ENCODE peak calls at places on chromosomes 11 and 22, in seven cellular contexts. One of them, this sample, is unnamed.

GRCh38 chr11:11076276-11076675 is 218.4 kb upstream of the ZBED5 start:
- DNase-seq in right lobe of liver: no peak
- DNase-seq in lower lobe of right lung: no peak
- DNase-seq in GM12865: no peak
- DNase-seq in OCI-LY7: no peak
- DNase-seq in body of pancreas: no peak
- DNase-seq in IMR-90: no peak
- DNase-seq in this sample: no peak

GRCh38 chr22:19811811-19812771 is 42.6 kb downstream of the GNB1L start:
- DNase-seq in right lobe of liver: peak
- DNase-seq in lower lobe of right lung: peak
- DNase-seq in GM12865: no peak
- DNase-seq in OCI-LY7: no peak
- DNase-seq in body of pancreas: peak
- DNase-seq in IMR-90: no peak
- DNase-seq in this sample: peak

GRCh38 chr22:22587577-22588188 is 28.6 kb upstream of the PRAME start:
- DNase-seq in right lobe of liver: no peak
- DNase-seq in lower lobe of right lung: no peak
- DNase-seq in GM12865: no peak
- DNase-seq in OCI-LY7: no peak
- DNase-seq in body of pancreas: no peak
- DNase-seq in IMR-90: no peak
- DNase-seq in this sample: no peak

GRCh38 chr22:38233427-38233826 is 31.6 kb downstream of the MAFF start:
- DNase-seq in right lobe of liver: no peak
- DNase-seq in lower lobe of right lung: no peak
- DNase-seq in GM12865: no peak
- DNase-seq in OCI-LY7: no peak
- DNase-seq in body of pancreas: no peak
- DNase-seq in IMR-90: peak
- DNase-seq in this sample: no peak

GRCh38 chr22:43923191-43923590 is 414 bp upstream of the PNPLA3 start:
- DNase-seq in right lobe of liver: no peak
- DNase-seq in lower lobe of right lung: no peak
- DNase-seq in GM12865: peak
- DNase-seq in OCI-LY7: no peak
- DNase-seq in body of pancreas: no peak
- DNase-seq in IMR-90: no peak
- DNase-seq in this sample: no peak

GRCh38 chr22:49972163-49973017 is 11.8 kb downstream of the PIM3 start:
- DNase-seq in right lobe of liver: peak
- DNase-seq in lower lobe of right lung: peak
- DNase-seq in GM12865: no peak
- DNase-seq in OCI-LY7: no peak
- DNase-seq in body of pancreas: peak
- DNase-seq in IMR-90: no peak
- DNase-seq in this sample: peak

GRCh38 chr11:6611092-6612007 is 666 bp downstream of the TAF10 start:
- DNase-seq in right lobe of liver: peak
- DNase-seq in lower lobe of right lung: peak
- DNase-seq in GM12865: peak
- DNase-seq in OCI-LY7: peak
- DNase-seq in body of pancreas: peak
- DNase-seq in IMR-90: peak
- DNase-seq in this sample: no peak

GRCh38 chr11:56885182-56885581 is 103.5 kb upstream of the OR5AK2 start:
- DNase-seq in right lobe of liver: no peak
- DNase-seq in lower lobe of right lung: peak
- DNase-seq in GM12865: no peak
- DNase-seq in OCI-LY7: no peak
- DNase-seq in body of pancreas: peak
- DNase-seq in IMR-90: no peak
- DNase-seq in this sample: no peak

GRCh38 chr11:3710485-3711259 is 39.5 kb upstream of the CHRNA10 start:
- DNase-seq in right lobe of liver: no peak
- DNase-seq in lower lobe of right lung: no peak
- DNase-seq in GM12865: no peak
- DNase-seq in OCI-LY7: no peak
- DNase-seq in body of pancreas: no peak
- DNase-seq in IMR-90: peak
- DNase-seq in this sample: no peak

GRCh38 chr11:36041988-36042606 is 98.2 kb downstream of the LDLRAD3 start:
- DNase-seq in right lobe of liver: no peak
- DNase-seq in lower lobe of right lung: no peak
- DNase-seq in GM12865: peak
- DNase-seq in OCI-LY7: no peak
- DNase-seq in body of pancreas: no peak
- DNase-seq in IMR-90: no peak
- DNase-seq in this sample: no peak

GRCh38 chr22:49307071-49307830 is 520.4 kb downstream of the BRD1 start:
- DNase-seq in right lobe of liver: peak
- DNase-seq in lower lobe of right lung: no peak
- DNase-seq in GM12865: no peak
- DNase-seq in OCI-LY7: peak
- DNase-seq in body of pancreas: peak
- DNase-seq in IMR-90: no peak
- DNase-seq in this sample: no peak

GRCh38 chr11:120548682-120549209 is 37.2 kb downstream of the GRIK4 start:
- DNase-seq in right lobe of liver: no peak
- DNase-seq in lower lobe of right lung: no peak
- DNase-seq in GM12865: no peak
- DNase-seq in OCI-LY7: no peak
- DNase-seq in body of pancreas: no peak
- DNase-seq in IMR-90: no peak
- DNase-seq in this sample: no peak

GRCh38 chr22:38490915-38491314 is 15.2 kb downstream of the DDX17 start:
- DNase-seq in right lobe of liver: peak
- DNase-seq in lower lobe of right lung: no peak
- DNase-seq in GM12865: no peak
- DNase-seq in OCI-LY7: no peak
- DNase-seq in body of pancreas: peak
- DNase-seq in IMR-90: peak
- DNase-seq in this sample: no peak

GRCh38 chr22:35434061-35434750 is 34.3 kb downstream of the MCM5 start:
- DNase-seq in right lobe of liver: no peak
- DNase-seq in lower lobe of right lung: no peak
- DNase-seq in GM12865: no peak
- DNase-seq in OCI-LY7: no peak
- DNase-seq in body of pancreas: no peak
- DNase-seq in IMR-90: no peak
- DNase-seq in this sample: no peak

GRCh38 chr11:93735627-93736026 is 5.7 kb downstream of the TAF1D start:
- DNase-seq in right lobe of liver: no peak
- DNase-seq in lower lobe of right lung: no peak
- DNase-seq in GM12865: no peak
- DNase-seq in OCI-LY7: no peak
- DNase-seq in body of pancreas: no peak
- DNase-seq in IMR-90: no peak
- DNase-seq in this sample: no peak

GRCh38 chr11:93734427-93735222 is 6.7 kb downstream of the TAF1D start:
- DNase-seq in right lobe of liver: no peak
- DNase-seq in lower lobe of right lung: no peak
- DNase-seq in GM12865: no peak
- DNase-seq in OCI-LY7: no peak
- DNase-seq in body of pancreas: no peak
- DNase-seq in IMR-90: no peak
- DNase-seq in this sample: no peak

GRCh38 chr11:93736129-93736528 is 5.2 kb downstream of the TAF1D start:
- DNase-seq in right lobe of liver: no peak
- DNase-seq in lower lobe of right lung: no peak
- DNase-seq in GM12865: no peak
- DNase-seq in OCI-LY7: no peak
- DNase-seq in body of pancreas: no peak
- DNase-seq in IMR-90: peak
- DNase-seq in this sample: no peak

GRCh38 chr11:93732237-93732892 is 8.9 kb downstream of the TAF1D start:
- DNase-seq in right lobe of liver: no peak
- DNase-seq in lower lobe of right lung: no peak
- DNase-seq in GM12865: no peak
- DNase-seq in OCI-LY7: no peak
- DNase-seq in body of pancreas: no peak
- DNase-seq in IMR-90: no peak
- DNase-seq in this sample: no peak

GRCh38 chr11:93733474-93733873 is 7.8 kb downstream of the TAF1D start:
- DNase-seq in right lobe of liver: no peak
- DNase-seq in lower lobe of right lung: no peak
- DNase-seq in GM12865: no peak
- DNase-seq in OCI-LY7: no peak
- DNase-seq in body of pancreas: no peak
- DNase-seq in IMR-90: no peak
- DNase-seq in this sample: no peak
- H3K4me3 ChIP-seq in right lobe of liver: no peak
- H3K4me3 ChIP-seq in lower lobe of right lung: no peak
- H3K4me3 ChIP-seq in GM12865: no peak
- H3K4me3 ChIP-seq in OCI-LY7: no peak
- H3K4me3 ChIP-seq in body of pancreas: no peak
- H3K4me3 ChIP-seq in IMR-90: no peak
- H3K4me3 ChIP-seq in this sample: no peak

GRCh38 chr11:111976614-111977140 is 39.5 kb downstream of the DIXDC1 start:
- DNase-seq in right lobe of liver: no peak
- DNase-seq in lower lobe of right lung: peak
- DNase-seq in GM12865: no peak
- DNase-seq in OCI-LY7: no peak
- DNase-seq in body of pancreas: no peak
- DNase-seq in IMR-90: no peak
- DNase-seq in this sample: no peak

GRCh38 chr11:111976119-111976518 is 39.0 kb downstream of the DIXDC1 start:
- DNase-seq in right lobe of liver: no peak
- DNase-seq in lower lobe of right lung: no peak
- DNase-seq in GM12865: no peak
- DNase-seq in OCI-LY7: no peak
- DNase-seq in body of pancreas: no peak
- DNase-seq in IMR-90: no peak
- DNase-seq in this sample: no peak

GRCh38 chr11:111980062-111980461 is 42.9 kb downstream of the DIXDC1 start:
- DNase-seq in right lobe of liver: no peak
- DNase-seq in lower lobe of right lung: no peak
- DNase-seq in GM12865: no peak
- DNase-seq in OCI-LY7: no peak
- DNase-seq in body of pancreas: no peak
- DNase-seq in IMR-90: no peak
- DNase-seq in this sample: no peak

GRCh38 chr11:111977141-111978027 is 40.2 kb downstream of the DIXDC1 start:
- DNase-seq in right lobe of liver: peak
- DNase-seq in lower lobe of right lung: peak
- DNase-seq in GM12865: peak
- DNase-seq in OCI-LY7: no peak
- DNase-seq in body of pancreas: peak
- DNase-seq in IMR-90: no peak
- DNase-seq in this sample: peak

GRCh38 chr11:111978028-111978771 is 41.1 kb downstream of the DIXDC1 start:
- DNase-seq in right lobe of liver: no peak
- DNase-seq in lower lobe of right lung: no peak
- DNase-seq in GM12865: no peak
- DNase-seq in OCI-LY7: no peak
- DNase-seq in body of pancreas: no peak
- DNase-seq in IMR-90: peak
- DNase-seq in this sample: peak
- TF ChIP-seq CTCF in right lobe of liver: no peak
- TF ChIP-seq CTCF in lower lobe of right lung: no peak
- TF ChIP-seq CTCF in GM12865: no peak
- TF ChIP-seq CTCF in OCI-LY7: no peak
- TF ChIP-seq CTCF in body of pancreas: no peak
- TF ChIP-seq CTCF in IMR-90: no peak
- TF ChIP-seq CTCF in this sample: no peak

GRCh38 chr11:390175-390574 is 3.8 kb upstream of the PKP3 start:
- DNase-seq in right lobe of liver: no peak
- DNase-seq in lower lobe of right lung: no peak
- DNase-seq in GM12865: no peak
- DNase-seq in OCI-LY7: no peak
- DNase-seq in body of pancreas: peak
- DNase-seq in IMR-90: no peak
- DNase-seq in this sample: no peak

GRCh38 chr11:391117-392017 is 2.6 kb upstream of the PKP3 start:
- DNase-seq in right lobe of liver: no peak
- DNase-seq in lower lobe of right lung: no peak
- DNase-seq in GM12865: no peak
- DNase-seq in OCI-LY7: no peak
- DNase-seq in body of pancreas: no peak
- DNase-seq in IMR-90: no peak
- DNase-seq in this sample: no peak

GRCh38 chr11:394034-394857 is at the start of gene PKP3:
- DNase-seq in right lobe of liver: no peak
- DNase-seq in lower lobe of right lung: peak
- DNase-seq in GM12865: no peak
- DNase-seq in OCI-LY7: no peak
- DNase-seq in body of pancreas: peak
- DNase-seq in IMR-90: peak
- DNase-seq in this sample: no peak

GRCh38 chr11:393219-394033 is 583 bp upstream of the PKP3 start:
- DNase-seq in right lobe of liver: no peak
- DNase-seq in lower lobe of right lung: peak
- DNase-seq in GM12865: no peak
- DNase-seq in OCI-LY7: no peak
- DNase-seq in body of pancreas: no peak
- DNase-seq in IMR-90: peak
- DNase-seq in this sample: no peak

GRCh38 chr11:392102-392777 is 1.8 kb upstream of the PKP3 start:
- DNase-seq in right lobe of liver: no peak
- DNase-seq in lower lobe of right lung: no peak
- DNase-seq in GM12865: no peak
- DNase-seq in OCI-LY7: no peak
- DNase-seq in body of pancreas: no peak
- DNase-seq in IMR-90: no peak
- DNase-seq in this sample: no peak
- H3K4me3 ChIP-seq in right lobe of liver: no peak
- H3K4me3 ChIP-seq in lower lobe of right lung: no peak
- H3K4me3 ChIP-seq in GM12865: no peak
- H3K4me3 ChIP-seq in OCI-LY7: no peak
- H3K4me3 ChIP-seq in body of pancreas: no peak
- H3K4me3 ChIP-seq in IMR-90: no peak
- H3K4me3 ChIP-seq in this sample: no peak

DNA sequence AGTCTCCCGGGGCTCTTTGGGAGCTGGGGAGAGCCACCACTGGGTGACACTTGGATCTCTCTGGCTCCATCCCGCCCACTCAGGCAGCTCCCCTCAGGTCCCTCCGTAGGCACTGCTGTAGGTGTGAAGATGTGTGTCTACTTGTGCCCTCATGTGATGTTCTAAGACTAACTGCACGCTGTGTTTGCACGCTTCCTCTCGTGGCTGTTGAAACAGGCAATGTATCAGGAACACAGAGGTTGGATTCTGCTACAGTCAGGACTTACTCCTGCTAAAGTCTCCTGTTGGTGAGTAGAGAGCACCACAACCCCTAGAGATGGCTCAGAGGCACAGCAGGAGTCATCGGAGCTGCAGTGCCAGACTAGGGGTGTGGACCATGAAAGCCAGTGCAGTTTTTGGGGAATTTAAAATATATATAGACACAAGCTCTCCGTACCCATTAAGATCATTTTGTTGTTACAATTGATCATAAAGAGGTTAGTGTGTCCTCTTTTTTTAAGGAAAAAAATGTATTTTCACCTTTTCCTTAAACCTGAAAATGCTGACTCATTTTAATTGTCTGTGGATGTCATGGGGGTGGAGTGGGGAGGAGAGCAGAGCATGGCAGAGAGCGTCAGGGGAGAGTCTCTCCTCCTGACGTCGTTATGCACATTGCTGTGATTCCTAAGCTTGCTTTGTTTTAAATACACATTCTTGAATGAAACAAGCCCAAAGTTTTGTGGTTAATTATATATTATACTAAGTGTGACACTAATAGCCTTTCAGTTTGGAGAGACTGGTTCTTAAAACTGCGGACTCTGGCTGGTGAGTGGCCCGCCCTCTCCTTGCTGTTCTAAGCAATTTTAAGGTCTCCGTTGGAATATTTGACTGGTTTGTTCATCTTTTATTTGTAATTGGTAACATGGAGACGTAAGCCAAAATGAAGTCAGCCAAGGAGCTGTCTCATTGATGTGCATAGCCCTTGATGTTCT is 16.2 kb upstream of the CTTN start:
- DNase-seq in right lobe of liver: no peak
- DNase-seq in lower lobe of right lung: no peak
- DNase-seq in GM12865: no peak
- DNase-seq in OCI-LY7: no peak
- DNase-seq in body of pancreas: no peak
- DNase-seq in IMR-90: peak
- DNase-seq in this sample: no peak
- TF ChIP-seq CTCF in right lobe of liver: no peak
- TF ChIP-seq CTCF in lower lobe of right lung: no peak
- TF ChIP-seq CTCF in GM12865: no peak
- TF ChIP-seq CTCF in OCI-LY7: no peak
- TF ChIP-seq CTCF in body of pancreas: no peak
- TF ChIP-seq CTCF in IMR-90: peak
- TF ChIP-seq CTCF in this sample: no peak

This sample was measured in lower leg skin.